ENCODE peak calls at places on chromosomes 13 and 19, in four cellular contexts. Q, P, D and A are unnamed samples.

GRCh38 chr13:33313504-33313903 is 27.9 kb upstream of the STARD13 start:
- DNase-seq in P (no peak), D (no peak), Q (no peak), A (no peak)

GRCh38 chr19:1163934-1164683 is 10.0 kb downstream of the SBNO2 start:
- DNase-seq in Q (no peak), D (no peak), P (no peak), A (no peak)

GRCh38 chr13:94588575-94588974 is 7.4 kb downstream of the TGDS start:
- DNase-seq in D (no peak), P (no peak), Q (no peak), A (no peak)

GRCh38 chr19:46116121-46116520 is 8.4 kb downstream of the IGFL3 start:
- DNase-seq in D (no peak), Q (no peak), P (no peak), A (no peak)

GRCh38 chr13:91805605-91806004 is 407.2 kb downstream of the GPC5 start:
- DNase-seq in Q (no peak), D (no peak), P (no peak), A (no peak)

GRCh38 chr19:55644842-55645511 is 1.5 kb downstream of the ZNF581 start:
- DNase-seq in D (no peak), P (no peak), Q (no peak), A (no peak)

GRCh38 chr19:16435999-16436650 is 35.6 kb downstream of the EPS15L1 start:
- DNase-seq in D (no peak), P (no peak), Q (no peak), A (no peak)

GRCh38 chr13:110361365-110361911 is 54.4 kb downstream of the COL4A2 start:
- DNase-seq in Q (peak; percentile 26), D (peak; percentile 83), P (no peak), A (no peak)

GRCh38 chr13:93079294-93079693 is 147.3 kb upstream of the GPC6 start:
- DNase-seq in P (no peak), D (no peak), Q (no peak), A (no peak)

GRCh38 chr13:77919351-77920294 is 992 bp upstream of the EDNRB start:
- DNase-seq in P (no peak), Q (peak; percentile 15), D (peak; percentile 64), A (peak; percentile 50)

GRCh38 chr13:97057196-97057595 is 62.9 kb upstream of the OXGR1 start:
- DNase-seq in D (no peak), P (no peak), Q (no peak), A (no peak)

GRCh38 chr19:2578911-2579677 is 103.2 kb downstream of the GADD45B start:
- DNase-seq in Q (peak; percentile 88), D (peak; percentile 90), P (peak; percentile 39), A (peak; percentile 89)

GRCh38 chr13:21987793-21988192 is 316.9 kb downstream of the FGF9 start:
- DNase-seq in D (no peak), P (no peak), Q (no peak), A (no peak)

GRCh38 chr19:35223856-35224505 is 4.6 kb downstream of the FAM187B start:
- DNase-seq in D (no peak), P (no peak), Q (no peak), A (no peak)

GRCh38 chr19:19575411-19575810 is 37.3 kb downstream of the CILP2 start:
- DNase-seq in D (no peak), P (no peak), Q (no peak), A (no peak)

GRCh38 chr13:78786399-78786879 is 127.5 kb upstream of the OBI1 start:
- DNase-seq in D (no peak), P (no peak), Q (no peak), A (no peak)

GRCh38 chr19:18612772-18613588 is at the start of gene TMEM59L:
- DNase-seq in Q (no peak), D (no peak), P (peak; percentile 28), A (no peak)

GRCh38 chr13:36778083-36778671 is 40.8 kb upstream of the RFXAP start:
- DNase-seq in P (no peak), Q (no peak), D (no peak), A (no peak)

GRCh38 chr19:49614096-49614857 is 23.3 kb downstream of the PRR12 start:
- DNase-seq in Q (no peak), P (no peak), D (no peak), A (no peak)

GRCh38 chr13:27968316-27969072 is 621 bp downstream of the CDX2 start:
- DNase-seq in D (no peak), P (no peak), Q (no peak), A (no peak)

GRCh38 chr13:79581870-79582315 is 100.9 kb downstream of the NDFIP2 start:
- DNase-seq in P (no peak), D (peak; percentile 36), Q (no peak), A (no peak)

GRCh38 chr13:111158136-111158805 is 43.2 kb downstream of the ARHGEF7 start:
- DNase-seq in D (no peak), Q (no peak), P (no peak), A (no peak)

GRCh38 chr13:32036131-32036695 is 4.6 kb downstream of the FRY start:
- DNase-seq in D (no peak), Q (no peak), P (no peak), A (no peak)